ENCODE peak calls at places on chromosomes 2 and 18, in seven cellular contexts. U is PC-9; T is CD8-positive, alpha-beta memory T cell; C is astrocyte; F is right cardiac atrium; Q is IMR-90; M is cardiac muscle cell. V is an unnamed sample.

GRCh38 chr2:207219716-207220414 is 54.1 kb upstream of the KLF7 start:
- DNase-seq in U (peak; percentile 19), T (no peak), C (peak; percentile 85), F (no peak), Q (peak; percentile 88), M (no peak), V (no peak)

GRCh38 chr2:105397025-105397722 is 1.7 kb downstream of the FHL2 start:
- DNase-seq in U (no peak), T (no peak), C (no peak), F (no peak), Q (no peak), M (no peak), V (no peak)

GRCh38 chr2:31578316-31578715 is 2.4 kb downstream of the SRD5A2 start:
- DNase-seq in U (no peak), T (no peak), C (no peak), F (no peak), Q (no peak), M (no peak), V (no peak)

GRCh38 chr2:25380586-25381360 is 39.0 kb upstream of the DNMT3A start:
- DNase-seq in U (no peak), T (no peak), C (no peak), F (no peak), Q (no peak), M (no peak), V (no peak)

GRCh38 chr2:71705171-71705960 is 252.0 kb downstream of the DYSF start:
- DNase-seq in U (no peak), T (no peak), C (no peak), F (no peak), Q (no peak), M (no peak), V (peak; percentile 62)

GRCh38 chr2:72793798-72794447 is 31.9 kb downstream of the EXOC6B start:
- DNase-seq in U (no peak), T (no peak), C (peak; percentile 30), F (no peak), Q (peak; percentile 37), M (peak; percentile 71), V (no peak)

GRCh38 chr2:72738096-72738495 is 87.7 kb downstream of the EXOC6B start:
- DNase-seq in U (no peak), T (no peak), C (no peak), F (no peak), Q (peak; percentile 73), M (no peak), V (no peak)

GRCh38 chr2:8616084-8616419 is 65.8 kb upstream of the ID2 start:
- DNase-seq in U (no peak), T (no peak), C (no peak), F (no peak), Q (no peak), M (no peak), V (peak; percentile 29)

GRCh38 chr2:114160263-114161001 is 270.5 kb downstream of the ACTR3 start:
- DNase-seq in U (no peak), T (no peak), C (no peak), F (peak; percentile 23), Q (no peak), M (no peak), V (no peak)

GRCh38 chr2:42974303-42974696 is 181.9 kb upstream of the HAAO start:
- DNase-seq in U (no peak), T (no peak), C (no peak), F (no peak), Q (no peak), M (no peak), V (no peak)

GRCh38 chr18:2451556-2451955 is 119.7 kb downstream of the METTL4 start:
- DNase-seq in U (no peak), T (no peak), C (no peak), F (no peak), Q (no peak), M (no peak), V (no peak)

GRCh38 chr2:62205554-62205953 is 9.6 kb downstream of the B3GNT2 start:
- DNase-seq in U (no peak), T (no peak), C (no peak), F (no peak), Q (no peak), M (no peak), V (no peak)

GRCh38 chr2:62208082-62208757 is 12.3 kb downstream of the B3GNT2 start:
- DNase-seq in U (no peak), T (no peak), C (no peak), F (no peak), Q (no peak), M (no peak), V (no peak)

GRCh38 chr2:62204998-62205496 is 9.1 kb downstream of the B3GNT2 start:
- DNase-seq in U (no peak), T (no peak), C (no peak), F (no peak), Q (no peak), M (no peak), V (no peak)

GRCh38 chr2:62207480-62207879 is 11.6 kb downstream of the B3GNT2 start:
- DNase-seq in U (no peak), T (no peak), C (no peak), F (no peak), Q (no peak), M (no peak), V (no peak)

GRCh38 chr2:62206024-62206423 is 10.1 kb downstream of the B3GNT2 start:
- DNase-seq in U (no peak), T (no peak), C (no peak), F (no peak), Q (no peak), M (no peak), V (no peak)
- H3K27ac ChIP-seq in U (no peak overlapping the region), T (no peak overlapping the region), C (no peak overlapping the region), F (no peak overlapping the region), Q (no peak overlapping the region), M (no peak overlapping the region), V (no peak overlapping the region)

DNA sequence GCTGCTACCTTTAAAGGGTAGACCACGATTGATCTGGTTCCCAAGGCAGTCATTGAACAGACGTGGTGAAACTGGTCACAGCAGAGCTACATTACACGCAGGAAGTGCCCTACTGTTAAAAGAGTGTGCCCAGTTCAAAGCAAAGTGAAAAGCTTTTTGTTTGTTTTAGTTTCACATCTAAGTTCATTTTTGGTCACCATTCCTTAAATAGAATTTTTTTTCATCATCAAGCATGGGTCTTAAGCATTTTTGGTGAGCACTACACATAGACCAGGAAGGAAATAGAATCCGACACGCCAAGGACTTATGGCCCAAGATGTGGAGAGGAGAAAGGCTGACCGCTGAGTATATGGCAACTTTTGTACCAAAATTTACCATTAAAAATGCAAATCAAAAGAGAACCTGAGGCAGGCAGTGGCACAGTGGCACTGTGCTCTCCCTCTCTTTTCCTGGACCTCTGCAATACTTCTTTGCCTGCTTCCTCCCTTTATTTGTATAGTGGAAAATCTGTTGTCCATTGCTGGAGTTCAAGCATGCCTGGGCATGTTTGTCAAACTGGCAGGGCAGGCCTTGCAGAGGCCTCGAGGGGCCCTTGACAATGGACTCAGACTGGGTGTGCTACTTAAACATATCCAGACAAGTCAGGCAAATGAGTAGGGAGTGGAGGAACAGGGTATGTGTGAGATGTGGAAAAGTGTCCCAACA is 42.6 kb upstream of the HNRNPA3 start:
- DNase-seq in U (peak; percentile 92), T (no peak), C (no peak), F (no peak), Q (no peak), M (no peak), V (no peak)
- H3K27ac ChIP-seq in U (no peak overlapping the region), T (no peak overlapping the region), C (no peak overlapping the region), F (no peak overlapping the region), Q (peak overlapping the region; percentile 39), M (no peak overlapping the region), V (peak overlapping the region; percentile 73)

GRCh38 chr2:3656762-3657691 is 973 bp upstream of the ALLC start:
- DNase-seq in U (no peak), T (no peak), C (no peak), F (no peak), Q (peak; percentile 7), M (no peak), V (no peak)

GRCh38 chr2:3654031-3654430 is 4.0 kb upstream of the ALLC start:
- DNase-seq in U (no peak), T (no peak), C (no peak), F (no peak), Q (no peak), M (no peak), V (no peak)

GRCh38 chr2:3654464-3655225 is 3.4 kb upstream of the ALLC start:
- DNase-seq in U (no peak), T (no peak), C (no peak), F (no peak), Q (no peak), M (no peak), V (no peak)

GRCh38 chr2:3657881-3658280 is at the start of gene ALLC:
- DNase-seq in U (no peak), T (no peak), C (no peak), F (no peak), Q (no peak), M (no peak), V (no peak)

DNA sequence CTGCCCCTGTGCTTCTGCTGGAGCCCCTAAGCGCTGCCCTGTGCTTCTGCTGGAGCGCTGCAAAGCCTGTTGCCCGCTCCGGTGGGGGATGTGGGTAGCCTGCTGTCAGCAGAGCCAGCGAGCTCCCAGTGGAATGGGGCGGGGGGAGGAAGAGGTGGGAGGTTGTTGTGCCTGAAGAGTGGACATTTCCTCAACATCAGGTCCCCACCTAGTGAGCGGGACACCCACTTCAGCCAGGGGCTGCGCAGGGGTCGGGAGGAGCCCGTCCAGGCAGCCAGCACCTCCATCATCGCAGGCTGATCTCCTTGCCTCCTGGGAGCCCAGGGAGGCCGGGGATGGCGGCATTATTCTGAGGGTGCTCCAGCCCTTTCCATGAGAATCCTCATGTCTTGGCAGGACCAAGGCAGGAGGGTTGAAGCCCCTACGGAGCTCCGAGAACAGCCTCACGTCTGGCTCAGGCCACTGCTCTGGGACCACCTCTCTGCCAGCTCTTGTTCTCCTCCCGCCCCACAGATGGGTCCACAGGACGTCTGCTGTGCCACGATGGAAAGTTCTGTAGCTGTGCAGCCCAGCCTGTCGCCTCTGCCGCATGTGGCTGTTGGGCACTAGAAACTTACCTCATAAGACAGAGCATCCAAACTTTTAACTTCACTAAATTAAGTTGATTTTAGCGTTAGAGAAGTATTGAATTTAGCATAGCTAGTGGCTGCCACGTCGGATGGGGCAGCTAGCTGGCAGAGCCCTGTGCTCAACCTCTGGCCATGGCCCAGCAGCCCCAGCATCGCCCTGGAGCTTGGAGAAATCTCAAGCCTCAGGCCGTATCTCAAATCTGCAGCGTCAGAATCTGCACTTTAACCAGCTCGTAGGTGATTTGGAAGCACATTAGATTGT is 1.9 kb upstream of the ALLC start:
- DNase-seq in U (no peak), T (no peak), C (no peak), F (peak; percentile 14), Q (no peak), M (no peak), V (no peak)
- H3K27ac ChIP-seq in U (no peak overlapping the region), T (no peak overlapping the region), C (no peak overlapping the region), F (no peak overlapping the region), Q (no peak overlapping the region), M (no peak overlapping the region), V (no peak overlapping the region)

GRCh38 chr2:241617431-241618154 is 19.4 kb downstream of the THAP4 start:
- DNase-seq in U (no peak), T (peak; percentile 20), C (no peak), F (peak; percentile 63), Q (no peak), M (peak; percentile 41), V (no peak)

GRCh38 chr2:241620419-241620769 is 16.6 kb downstream of the THAP4 start:
- DNase-seq in U (no peak), T (no peak), C (peak; percentile 29), F (no peak), Q (peak; percentile 33), M (no peak), V (no peak)

GRCh38 chr2:241619602-241620418 is 17.1 kb downstream of the THAP4 start:
- DNase-seq in U (no peak), T (no peak), C (no peak), F (no peak), Q (no peak), M (no peak), V (no peak)

GRCh38 chr2:241618296-241618805 is 18.6 kb downstream of the THAP4 start:
- DNase-seq in U (no peak), T (no peak), C (no peak), F (no peak), Q (no peak), M (no peak), V (no peak)

GRCh38 chr2:241618836-241619235 is 18.1 kb downstream of the THAP4 start:
- DNase-seq in U (no peak), T (no peak), C (no peak), F (no peak), Q (no peak), M (no peak), V (no peak)
- H3K27ac ChIP-seq in U (no peak overlapping the region), T (no peak overlapping the region), C (no peak overlapping the region), F (no peak overlapping the region), Q (no peak overlapping the region), M (no peak overlapping the region), V (no peak overlapping the region)

V was measured in aorta.